ENCODE peak calls at places on chromosomes 13 and 19, in four cellular contexts. One of them, this sample, is unnamed.

GRCh38 chr19:47541507-47541906 is 26.6 kb upstream of the NAPA start:
- DNase-seq in endodermal cell: no peak
- DNase-seq in tibial artery: no peak
- DNase-seq in neural crest cell: no peak
- DNase-seq in this sample: no peak

GRCh38 chr19:39402417-39403297 is 4.0 kb upstream of the ZFP36 start:
- DNase-seq in endodermal cell: peak
- DNase-seq in tibial artery: peak
- DNase-seq in neural crest cell: peak
- DNase-seq in this sample: peak

GRCh38 chr19:38673030-38673429 is 25.6 kb downstream of the ACTN4 start:
- DNase-seq in endodermal cell: no peak
- DNase-seq in tibial artery: no peak
- DNase-seq in neural crest cell: no peak
- DNase-seq in this sample: no peak

GRCh38 chr19:55277494-55277893 is 2.4 kb downstream of the HSPBP1 start:
- DNase-seq in endodermal cell: no peak
- DNase-seq in tibial artery: no peak
- DNase-seq in neural crest cell: no peak
- DNase-seq in this sample: no peak

GRCh38 chr13:82654851-82655517 is 1227.3 kb downstream of the SLITRK1 start:
- DNase-seq in endodermal cell: no peak
- DNase-seq in tibial artery: peak
- DNase-seq in neural crest cell: no peak
- DNase-seq in this sample: peak

GRCh38 chr13:109668433-109669233 is 117.8 kb downstream of the IRS2 start:
- DNase-seq in endodermal cell: peak
- DNase-seq in tibial artery: no peak
- DNase-seq in neural crest cell: peak
- DNase-seq in this sample: no peak

GRCh38 chr13:24865158-24865557 is 101.2 kb downstream of the RNF17 start:
- DNase-seq in endodermal cell: no peak
- DNase-seq in tibial artery: no peak
- DNase-seq in neural crest cell: no peak
- DNase-seq in this sample: no peak

GRCh38 chr19:42198676-42199439 is 18.6 kb downstream of the DEDD2 start:
- DNase-seq in endodermal cell: peak
- DNase-seq in tibial artery: no peak
- DNase-seq in neural crest cell: no peak
- DNase-seq in this sample: no peak

GRCh38 chr19:53868091-53868891 is 608 bp downstream of the MYADM start:
- DNase-seq in endodermal cell: peak
- DNase-seq in tibial artery: peak
- DNase-seq in neural crest cell: no peak
- DNase-seq in this sample: peak

GRCh38 chr13:73177911-73178565 is 119.2 kb downstream of the KLF5 start:
- DNase-seq in endodermal cell: no peak
- DNase-seq in tibial artery: no peak
- DNase-seq in neural crest cell: no peak
- DNase-seq in this sample: no peak